ENCODE peak calls at places on chromosomes 2 and 18, in six cellular contexts. S, U, W, T, V and X are unnamed samples.

GRCh38 chr2:381181-381580 is 93.3 kb upstream of the ALKAL2 start:
- DNase-seq in U (peak; percentile 30), T (no peak), W (no peak), V (no peak), S (no peak), X (no peak)

GRCh38 chr18:35942661-35943060 is 29.8 kb upstream of the RMP24 start:
- DNase-seq in S (no peak), W (no peak), U (no peak), T (no peak), V (no peak), X (no peak)

GRCh38 chr2:224173882-224174415 is 134.9 kb upstream of the SERPINE2 start:
- DNase-seq in U (no peak), T (no peak), S (peak; percentile 83), V (no peak), W (no peak), X (no peak)

GRCh38 chr2:229852565-229852964 is 69.2 kb downstream of the TRIP12 start:
- DNase-seq in V (no peak), T (no peak), W (no peak), S (peak; percentile 90), U (no peak), X (peak; percentile 61)

GRCh38 chr2:160338891-160339290 is 138.8 kb upstream of the ITGB6 start:
- DNase-seq in T (no peak), W (no peak), S (no peak), U (no peak), V (peak; percentile 41), X (no peak)

GRCh38 chr2:230872968-230873669 is 8.4 kb downstream of the ITM2C start:
- DNase-seq in V (no peak), W (no peak), U (no peak), S (no peak), T (no peak), X (peak; percentile 18)

GRCh38 chr2:227890495-227891079 is 19.2 kb downstream of the DAW1 start:
- DNase-seq in U (peak; percentile 28), W (peak; percentile 53), S (peak; percentile 83), V (peak; percentile 75), T (peak; percentile 54), X (no peak)

GRCh38 chr2:181036848-181037603 is 56.6 kb downstream of the UBE2E3 start:
- DNase-seq in W (no peak), U (no peak), S (no peak), T (no peak), V (no peak), X (peak; percentile 46)

GRCh38 chr18:49212819-49213218 is 247.6 kb downstream of the DYM start:
- DNase-seq in W (no peak), T (no peak), V (no peak), S (no peak), U (no peak), X (no peak)

GRCh38 chr2:215835641-215836040 is 177.7 kb downstream of the MREG start:
- DNase-seq in W (no peak), U (no peak), S (no peak), T (no peak), V (no peak), X (no peak)

GRCh38 chr18:8121942-8122480 is 487.2 kb upstream of the RAB12 start:
- DNase-seq in U (peak; percentile 7), V (no peak), T (peak; percentile 65), S (no peak), W (no peak), X (no peak)

GRCh38 chr2:240195316-240195861 is 54.9 kb upstream of the OTOS start:
- DNase-seq in W (no peak), V (no peak), U (no peak), T (no peak), S (no peak), X (no peak)

GRCh38 chr2:234880551-234881211 is 71.1 kb upstream of the SH3BP4 start:
- DNase-seq in U (no peak), W (no peak), V (no peak), S (no peak), T (peak; percentile 69), X (peak; percentile 24)

GRCh38 chr2:60533114-60534033 is 20.1 kb downstream of the BCL11A start:
- DNase-seq in S (no peak), U (no peak), W (no peak), T (no peak), V (no peak), X (no peak)

GRCh38 chr18:7697306-7697705 is 130.2 kb downstream of the PTPRM start:
- DNase-seq in T (no peak), S (no peak), U (no peak), W (no peak), V (no peak), X (no peak)

GRCh38 chr2:74399785-74400184 is 19.7 kb upstream of the DCTN1 start:
- DNase-seq in U (no peak), W (no peak), V (peak; percentile 46), S (peak; percentile 44), T (peak; percentile 56), X (no peak)